ENCODE peak calls at places on chromosomes 13 and 19, in five cellular contexts. J is HFFc6, E is ecto neural progenitor cell, S is NAMALWA, Y is ovary. U is an unnamed sample.
A peak's percentile ranks its signal among the peaks of the same experiment; 100 is the strongest.

GRCh38 chr19:35717665-35718344 is at the start of gene KMT2B:
- DNase-seq in J (peak; percentile 93), E (no peak), S (no peak), Y (peak; percentile 95), U (no peak)

GRCh38 chr13:82713681-82714405 is 1168.4 kb downstream of the SLITRK1 start:
- DNase-seq in J (peak; percentile 52), E (no peak), S (no peak), Y (no peak), U (no peak)

GRCh38 chr13:112726018-112726767 is 36.4 kb downstream of the ATP11A start:
- DNase-seq in J (no peak), E (no peak), S (no peak), Y (no peak), U (no peak)

GRCh38 chr13:74562381-74562780 is 428.2 kb upstream of the KLF12 start:
- DNase-seq in J (peak; percentile 27), E (no peak), S (no peak), Y (no peak), U (no peak)

GRCh38 chr19:3360494-3361383 is 5.6 kb upstream of the NFIC start:
- DNase-seq in J (no peak), E (no peak), S (no peak), Y (peak; percentile 83), U (peak; percentile 86)

GRCh38 chr13:59681630-59682311 is 482.0 kb downstream of the DIAPH3 start:
- DNase-seq in J (no peak), E (no peak), S (no peak), Y (no peak), U (no peak)

GRCh38 chr13:19159181-19159580 is 22.4 kb downstream of the TUBA3C start:
- DNase-seq in J (no peak), E (no peak), S (no peak), Y (no peak), U (no peak)

GRCh38 chr13:23470706-23471610 is 37.5 kb upstream of the SACS start:
- DNase-seq in J (no peak), E (no peak), S (no peak), Y (no peak), U (no peak)

GRCh38 chr13:99043700-99044300 is 65.9 kb upstream of the DOCK9 start:
- DNase-seq in J (peak; percentile 84), E (no peak), S (no peak), Y (no peak), U (no peak)

GRCh38 chr13:67366533-67366932 is 136.4 kb upstream of the PCDH9 start:
- DNase-seq in J (no peak), E (no peak), S (peak; percentile 51), Y (no peak), U (no peak)

GRCh38 chr13:30329009-30329585 is 21.7 kb upstream of the KATNAL1 start:
- DNase-seq in J (no peak), E (no peak), S (no peak), Y (no peak), U (no peak)

GRCh38 chr19:7149956-7150705 is 80.6 kb downstream of the ZNF557 start:
- DNase-seq in J (no peak), E (no peak), S (peak; percentile 22), Y (no peak), U (no peak)

GRCh38 chr13:41005709-41006108 is 13.4 kb downstream of the ELF1 start:
- DNase-seq in J (no peak), E (no peak), S (peak; percentile 46), Y (no peak), U (no peak)